ENCODE peak calls at places on chromosomes 4 and X, in ten cellular contexts. D, P, T, U, W, J, M, C, S and A are unnamed samples.

GRCh38 chr4:189771696-189772361 is 168.8 kb upstream of the FRG1 start:
- DNase-seq in D (no peak), P (no peak), T (no peak), U (no peak), W (no peak), J (no peak), M (no peak), C (no peak), S (peak), A (no peak)

GRCh38 chr4:48079972-48080391 is 54.1 kb downstream of the TXK start:
- DNase-seq in D (no peak), P (no peak), T (no peak), U (no peak), W (no peak), J (peak), M (no peak), C (no peak), S (no peak), A (no peak)

GRCh38 chr4:10123227-10124101 is 6.9 kb upstream of the WDR1 start:
- DNase-seq in D (no peak), P (no peak), T (peak), U (peak), W (no peak), J (peak), M (no peak), C (no peak), S (no peak), A (no peak)

GRCh38 chr4:174401471-174402130 is 117.9 kb downstream of the CEP44 start:
- DNase-seq in D (no peak), P (no peak), T (no peak), U (no peak), W (no peak), J (no peak), M (no peak), C (no peak), S (no peak), A (no peak)

GRCh38 chr4:11507920-11508319 is 79.2 kb upstream of the HS3ST1 start:
- DNase-seq in D (no peak), P (no peak), T (no peak), U (no peak), W (no peak), J (peak), M (peak), C (no peak), S (no peak), A (no peak)

GRCh38 chr4:166422475-166422874 is 549.4 kb downstream of the TLL1 start:
- DNase-seq in D (no peak), P (no peak), T (no peak), U (no peak), W (no peak), J (peak), M (no peak), C (no peak), S (no peak), A (no peak)

GRCh38 chrX:38249965-38250364 is 29.3 kb upstream of the SRPX start:
- DNase-seq in D (no peak), P (no peak), T (no peak), U (no peak), W (no peak), J (peak), M (no peak), C (no peak), S (no peak), A (no peak)

GRCh38 chr4:11441182-11441556 is 12.5 kb upstream of the HS3ST1 start:
- DNase-seq in D (no peak), P (no peak), T (no peak), U (no peak), W (no peak), J (no peak), M (no peak), C (no peak), S (no peak), A (no peak)

GRCh38 chr4:48307528-48307927 is 33.8 kb upstream of the SLAIN2 start:
- DNase-seq in D (no peak), P (no peak), T (no peak), U (no peak), W (no peak), J (no peak), M (no peak), C (no peak), S (no peak), A (no peak)

GRCh38 chr4:184664445-184665210 is 15.1 kb downstream of the PRIMPOL start:
- DNase-seq in D (peak), P (no peak), T (peak), U (peak), W (no peak), J (no peak), M (no peak), C (no peak), S (no peak), A (no peak)

GRCh38 chrX:2705036-2705435 is 13.9 kb downstream of the CD99 start:
- DNase-seq in D (no peak), P (no peak), T (no peak), U (no peak), W (peak), J (peak), M (no peak), C (no peak), S (no peak), A (no peak)

GRCh38 chr4:143207555-143207954 is 22.8 kb downstream of the USP38 start:
- DNase-seq in D (no peak), P (no peak), T (peak), U (peak), W (no peak), J (peak), M (no peak), C (no peak), S (no peak), A (no peak)

DNA sequence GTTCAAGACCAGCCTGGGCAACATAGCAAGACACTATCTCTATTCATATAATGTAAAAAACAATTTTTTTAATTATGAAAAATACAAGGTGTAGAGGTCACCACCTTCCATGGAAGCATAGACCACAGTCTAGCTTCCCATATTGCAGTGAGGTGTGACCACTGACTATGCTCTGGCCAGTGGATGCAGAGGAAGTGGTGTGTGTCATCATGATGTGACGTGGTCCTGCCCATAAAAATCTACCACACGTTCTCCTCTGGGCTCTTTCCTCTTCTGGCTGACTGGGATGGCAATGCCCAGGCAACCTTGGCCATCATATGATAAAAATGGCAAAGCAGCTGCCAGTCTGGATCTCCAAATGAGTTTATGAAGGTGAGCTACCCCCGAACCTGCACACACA is 65.7 kb downstream of the RBM47 start:
- DNase-seq in D (no peak), P (no peak), T (no peak), U (no peak), W (no peak), J (no peak), M (no peak), C (no peak), S (peak), A (no peak)
- TF ChIP-seq POLR2AphosphoS5 in D (no peak), P (no peak), T (no peak), U (no peak), W (no peak), J (no peak), M (no peak), C (no peak), S (no peak), A (no peak)

GRCh38 chr4:124710911-124711310 is 1.6 kb downstream of the ANKRD50 start:
- DNase-seq in D (no peak), P (no peak), T (no peak), U (no peak), W (no peak), J (peak), M (peak), C (no peak), S (no peak), A (no peak)

GRCh38 chr4:124712417-124713212 is at the start of gene ANKRD50:
- DNase-seq in D (peak), P (peak), T (peak), U (peak), W (peak), J (peak), M (peak), C (no peak), S (no peak), A (peak)

GRCh38 chr4:124713213-124713592 is 671 bp upstream of the ANKRD50 start:
- DNase-seq in D (peak), P (no peak), T (peak), U (no peak), W (peak), J (peak), M (peak), C (no peak), S (no peak), A (peak)

GRCh38 chr4:124710253-124710849 is 2.2 kb downstream of the ANKRD50 start:
- DNase-seq in D (no peak), P (no peak), T (no peak), U (no peak), W (no peak), J (peak), M (no peak), C (no peak), S (no peak), A (no peak)

GRCh38 chr4:124711469-124712416 is 789 bp downstream of the ANKRD50 start:
- DNase-seq in D (peak), P (peak), T (peak), U (peak), W (peak), J (peak), M (peak), C (no peak), S (peak), A (peak)
- TF ChIP-seq POLR2AphosphoS5 in D (no peak), P (no peak), T (peak), U (peak), W (peak), J (peak), M (peak), C (no peak), S (no peak), A (no peak)

DNA sequence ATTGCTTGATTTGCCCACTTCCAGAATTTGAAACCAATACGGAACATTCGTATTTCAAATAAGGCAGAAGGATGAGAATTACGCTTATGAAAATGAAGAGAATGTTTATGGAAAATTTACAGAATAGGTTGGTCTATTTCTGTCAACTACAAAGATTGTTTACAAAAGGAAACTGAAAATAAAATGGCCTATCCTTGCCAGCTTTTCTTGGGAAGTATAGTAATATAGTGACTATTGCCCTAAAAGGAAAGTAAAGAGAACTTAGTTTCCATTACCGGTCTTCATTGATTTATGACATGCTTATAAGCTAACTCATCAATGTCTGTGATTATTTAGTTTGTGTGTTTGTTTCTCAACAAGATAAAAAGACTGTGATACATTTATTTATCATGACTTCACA is 2.9 kb upstream of the SPRY1 start:
- DNase-seq in D (no peak), P (no peak), T (no peak), U (no peak), W (no peak), J (peak), M (no peak), C (no peak), S (no peak), A (no peak)
- TF ChIP-seq POLR2AphosphoS5 in D (no peak), P (no peak), T (no peak), U (no peak), W (no peak), J (no peak), M (no peak), C (no peak), S (no peak), A (no peak)

DNA sequence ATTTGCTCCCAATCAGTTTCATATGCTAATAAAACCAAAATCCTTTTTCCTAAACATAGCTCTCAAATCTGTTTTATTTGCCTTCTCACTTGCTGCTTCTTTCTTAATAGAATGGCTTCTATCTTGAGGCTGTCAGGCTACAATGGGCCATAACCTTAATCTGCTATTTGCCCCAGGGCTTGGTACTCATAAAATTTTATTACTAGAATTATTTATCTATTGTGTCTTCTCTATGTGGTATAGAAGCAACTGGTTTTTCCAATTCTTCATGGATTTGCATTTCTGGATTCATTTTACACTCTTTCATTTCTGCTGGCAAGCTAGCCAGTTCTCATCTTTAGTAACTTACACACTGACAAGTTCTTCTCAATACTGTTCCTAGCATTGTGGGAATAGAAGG is 96.5 kb upstream of the KCNIP4 start:
- DNase-seq in D (no peak), P (no peak), T (no peak), U (no peak), W (no peak), J (no peak), M (no peak), C (no peak), S (no peak), A (no peak)
- TF ChIP-seq POLR2AphosphoS5 in D (no peak), P (no peak), T (no peak), U (no peak), W (no peak), J (no peak), M (no peak), C (no peak), S (no peak), A (no peak)